ENCODE peak calls at places on chromosomes 4 and X, in five cellular contexts. P, C, X, E and B are unnamed samples.

GRCh38 chrX:41027388-41027787 is 57.9 kb upstream of the USP9X start:
- DNase-seq in P (no peak), C (no peak), X (peak), E (no peak), B (peak)

GRCh38 chr4:83751336-83751949 is 215.5 kb downstream of the GPAT3 start:
- DNase-seq in P (no peak), C (no peak), X (no peak), E (no peak), B (no peak)

GRCh38 chr4:12712648-12713339 is 771.3 kb downstream of the RAB28 start:
- DNase-seq in P (no peak), C (no peak), X (no peak), E (no peak), B (no peak)

GRCh38 chr4:6663596-6664393 is 23.3 kb downstream of the MRFAP1 start:
- DNase-seq in P (no peak), C (no peak), X (no peak), E (no peak), B (no peak)

GRCh38 chrX:68196939-68197791 is 236.1 kb downstream of the OPHN1 start:
- DNase-seq in P (peak), C (peak), X (peak), E (peak), B (peak)

GRCh38 chr4:986949-987688 is at the start of gene IDUA:
- DNase-seq in P (peak), C (peak), X (peak), E (peak), B (peak)

GRCh38 chrX:32084757-32085156 is 1012.9 kb upstream of the FTHL17 start:
- DNase-seq in P (no peak), C (no peak), X (no peak), E (no peak), B (no peak)

GRCh38 chr4:173009129-173009823 is 159.3 kb upstream of the GALNT7 start:
- DNase-seq in P (no peak), C (no peak), X (no peak), E (no peak), B (peak)

GRCh38 chrX:121132675-121133074 is 85.3 kb downstream of the GLUD2 start:
- DNase-seq in P (no peak), C (no peak), X (no peak), E (no peak), B (no peak)

GRCh38 chr4:27888523-27888922 is 1027.9 kb downstream of the STIM2 start:
- DNase-seq in P (no peak), C (no peak), X (no peak), E (no peak), B (no peak)

GRCh38 chr4:70518716-70519115 is 347 bp downstream of the AMTN start:
- DNase-seq in P (no peak), C (no peak), X (no peak), E (no peak), B (no peak)

GRCh38 chr4:149145803-149146202 is 669.8 kb downstream of the IQCM start:
- DNase-seq in P (no peak), C (no peak), X (no peak), E (no peak), B (peak)

GRCh38 chr4:827209-828081 is 1.5 kb upstream of the CPLX1 start:
- DNase-seq in P (no peak), C (no peak), X (no peak), E (no peak), B (no peak)

GRCh38 chr4:183626168-183626567 is 32.8 kb downstream of the RWDD4 start:
- DNase-seq in P (no peak), C (no peak), X (no peak), E (no peak), B (no peak)

GRCh38 chrX:97310373-97310772 is 426.7 kb downstream of the RPA4 start:
- DNase-seq in P (no peak), C (peak), X (no peak), E (no peak), B (peak)

GRCh38 chr4:140662082-140662869 is 93.5 kb upstream of the UCP1 start:
- DNase-seq in P (peak), C (no peak), X (no peak), E (no peak), B (peak)

GRCh38 chrX:38151426-38151825 is 69.2 kb downstream of the SRPX start:
- DNase-seq in P (no peak), C (no peak), X (no peak), E (no peak), B (peak)

GRCh38 chr4:121597346-121597934 is 99.3 kb downstream of the ANXA5 start:
- DNase-seq in P (no peak), C (no peak), X (no peak), E (no peak), B (peak)

GRCh38 chr4:26028793-26029511 is 114.9 kb downstream of the SMIM20 start:
- DNase-seq in P (peak), C (peak), X (no peak), E (peak), B (peak)

GRCh38 chrX:41781500-41781899 is 57.5 kb downstream of the GPR82 start:
- DNase-seq in P (peak), C (peak), X (peak), E (no peak), B (peak)

GRCh38 chr4:54058171-54058570 is 6.2 kb downstream of the CHIC2 start:
- DNase-seq in P (no peak), C (no peak), X (no peak), E (no peak), B (no peak)

GRCh38 chr4:64756016-64756415 is 346.8 kb upstream of the TECRL start:
- DNase-seq in P (no peak), C (no peak), X (no peak), E (no peak), B (no peak)

GRCh38 chr4:187550256-187550950 is 445.2 kb upstream of the ZFP42 start:
- DNase-seq in P (no peak), C (no peak), X (no peak), E (no peak), B (peak)

GRCh38 chrX:119488749-119489148 is 20.5 kb downstream of the SLC25A5 start:
- DNase-seq in P (peak), C (peak), X (no peak), E (peak), B (peak)

GRCh38 chr4:162727232-162727631 is 439.5 kb downstream of the NAF1 start:
- DNase-seq in P (peak), C (peak), X (no peak), E (no peak), B (no peak)

GRCh38 chrX:39873111-39873510 is 224.6 kb downstream of the BCOR start:
- DNase-seq in P (no peak), C (no peak), X (no peak), E (no peak), B (no peak)

GRCh38 chrX:39874202-39874816 is 223.4 kb downstream of the BCOR start:
- DNase-seq in P (no peak), C (no peak), X (no peak), E (no peak), B (peak)

GRCh38 chrX:39877919-39878318 is 219.8 kb downstream of the BCOR start:
- DNase-seq in P (no peak), C (no peak), X (no peak), E (no peak), B (no peak)

GRCh38 chrX:39871648-39872047 is 226.1 kb downstream of the BCOR start:
- DNase-seq in P (no peak), C (no peak), X (no peak), E (no peak), B (no peak)

GRCh38 chrX:39875834-39876625 is 221.7 kb downstream of the BCOR start:
- DNase-seq in P (no peak), C (no peak), X (no peak), E (no peak), B (no peak)
- TF ChIP-seq MAFK in P (no peak), C (no peak), X (no peak), E (no peak), B (no peak)

DNA sequence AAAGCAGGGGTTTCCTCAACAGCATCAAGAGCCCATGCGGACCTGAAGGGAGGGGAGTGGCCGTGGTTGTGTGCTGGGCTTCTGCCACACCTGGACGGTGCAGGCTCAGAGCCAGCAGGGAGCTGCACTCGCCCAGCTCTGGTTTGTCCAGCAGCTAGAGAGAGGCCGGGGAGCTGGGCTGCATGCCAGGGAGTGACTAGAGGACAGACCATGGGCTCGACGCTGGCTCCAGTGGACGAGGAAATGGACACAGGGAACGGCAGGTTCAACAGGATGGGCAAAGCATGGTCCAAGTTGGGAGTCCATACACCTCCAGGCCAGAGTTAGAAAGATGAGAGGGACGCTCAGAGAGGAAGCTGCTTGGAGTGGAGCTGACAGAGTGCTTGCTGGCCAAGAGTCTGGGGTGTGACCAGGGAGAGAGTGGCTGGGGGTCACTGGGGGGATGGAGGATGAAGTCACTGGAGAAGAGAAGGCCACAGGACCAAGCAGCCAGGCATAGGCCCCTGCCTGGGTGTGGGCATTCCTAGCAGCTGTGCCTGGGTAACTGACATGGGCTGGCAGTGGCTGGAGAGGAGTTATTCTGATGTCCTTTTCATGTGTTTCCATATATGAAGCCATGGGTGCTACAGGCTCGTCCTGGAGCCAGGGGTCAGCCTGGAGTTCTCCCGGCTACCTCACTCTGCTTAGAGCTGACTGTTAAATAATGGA is 42.8 kb downstream of the HTT-AS start:
- DNase-seq in P (no peak), C (no peak), X (no peak), E (no peak), B (no peak)
- TF ChIP-seq MAFK in P (no peak), C (no peak), X (no peak), E (no peak), B (no peak)

DNA sequence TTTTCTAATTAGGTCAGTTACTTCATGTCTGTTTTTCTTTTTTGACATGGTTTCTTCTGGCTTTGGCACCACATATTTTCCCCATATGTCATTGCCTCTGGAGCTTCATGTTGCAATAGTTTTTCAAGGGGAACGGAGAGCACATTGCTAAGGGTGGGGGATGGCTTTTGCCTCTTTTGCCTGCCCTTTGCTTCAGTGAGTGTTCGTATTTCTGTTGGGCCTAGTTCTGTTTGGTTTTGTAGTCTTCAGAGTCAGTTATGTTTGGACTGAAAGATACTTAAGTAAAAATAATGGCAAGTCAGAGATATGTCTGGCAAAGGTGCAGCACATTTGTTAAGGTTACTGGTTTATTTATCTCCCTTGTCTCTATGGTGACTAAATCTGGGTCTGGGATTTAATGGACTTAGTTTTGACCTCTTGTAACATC is 29.1 kb downstream of the FHL1 start:
- DNase-seq in P (no peak), C (no peak), X (no peak), E (no peak), B (peak)
- TF ChIP-seq MAFK in P (no peak), C (no peak), X (no peak), E (no peak), B (no peak)

GRCh38 chr4:43132010-43132582 is 239.6 kb downstream of the GRXCR1 start:
- DNase-seq in P (peak), C (peak), X (peak), E (peak), B (peak)
- TF ChIP-seq MAFK in P (no peak), C (no peak), X (no peak), E (no peak), B (no peak)

DNA sequence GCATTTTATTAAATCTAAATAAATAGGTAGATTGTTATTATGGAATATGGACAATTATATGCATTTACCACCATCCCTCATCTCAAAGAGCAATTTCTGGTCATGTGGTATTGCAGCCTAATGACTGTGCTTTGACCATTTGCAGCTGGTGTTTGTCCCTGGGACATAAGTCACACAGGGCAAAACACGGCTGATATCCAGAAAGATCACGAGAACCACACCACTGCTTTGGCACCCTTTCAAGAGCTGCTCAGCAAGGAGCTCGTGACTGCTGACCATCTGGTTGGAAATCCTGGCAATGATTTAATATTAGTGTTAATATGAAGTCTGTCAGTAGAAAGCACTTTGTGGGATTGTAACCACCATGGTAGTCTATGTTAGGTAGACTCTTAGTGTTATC is 545.0 kb downstream of the GBA3 start:
- DNase-seq in P (no peak), C (no peak), X (no peak), E (no peak), B (no peak)
- TF ChIP-seq MAFK in P (no peak), C (no peak), X (no peak), E (no peak), B (no peak)